ENCODE peak calls at places on chromosomes 7 and 10, in eight cellular contexts. S is HCT116, O is mammary epithelial cell, E is fibroblast of lung, P is PC-3, Y is H9, C is OCI-LY7, G is K562. U is an unnamed sample.

GRCh38 chr7:147513451-147513850 is 1077.1 kb upstream of the C7orf33 start:
- DNase-seq in S (no peak), O (no peak), E (no peak), P (no peak), Y (no peak), C (no peak), G (no peak), U (no peak)

GRCh38 chr7:72405389-72405788 is 6.7 kb downstream of the CALN1 start:
- DNase-seq in S (no peak), O (peak; percentile 6), E (no peak), P (no peak), Y (no peak), C (no peak), G (peak; percentile 50), U (no peak)

GRCh38 chr10:95644935-95645334 is 11.6 kb downstream of the ALDH18A1 start:
- DNase-seq in S (no peak), O (no peak), E (no peak), P (no peak), Y (no peak), C (no peak), G (peak; percentile 56), U (no peak)

GRCh38 chr10:33334839-33335549 is 527 bp upstream of the NRP1 start:
- DNase-seq in S (peak; percentile 24), O (peak; percentile 88), E (peak; percentile 89), P (peak; percentile 91), Y (peak; percentile 73), C (no peak), G (no peak), U (no peak)

GRCh38 chr10:107692072-107692471 is 527.6 kb upstream of the SORCS1 start:
- DNase-seq in S (no peak), O (no peak), E (no peak), P (no peak), Y (no peak), C (no peak), G (no peak), U (no peak)

GRCh38 chr10:8158439-8159071 is 104.1 kb downstream of the GATA3 start:
- DNase-seq in S (no peak), O (no peak), E (peak; percentile 48), P (peak; percentile 88), Y (no peak), C (no peak), G (no peak), U (no peak)

GRCh38 chr7:151059362-151060112 is at the start of gene SLC4A2:
- DNase-seq in S (no peak), O (peak; percentile 71), E (peak; percentile 71), P (peak; percentile 80), Y (peak; percentile 69), C (peak; percentile 83), G (peak; percentile 95), U (peak; percentile 90)

GRCh38 chr10:122206471-122207065 is 64.5 kb upstream of the BTBD16 start:
- DNase-seq in S (no peak), O (peak; percentile 9), E (peak; percentile 45), P (no peak), Y (no peak), C (no peak), G (no peak), U (no peak)

GRCh38 chr10:103139803-103140202 is 53.3 kb downstream of the NT5C2 start:
- DNase-seq in S (no peak), O (no peak), E (no peak), P (no peak), Y (no peak), C (no peak), G (no peak), U (no peak)

GRCh38 chr7:31702354-31702753 is 15.3 kb downstream of the PPP1R17 start:
- DNase-seq in S (no peak), O (no peak), E (no peak), P (no peak), Y (no peak), C (no peak), G (no peak), U (no peak)

GRCh38 chr10:97234403-97234802 is 48.6 kb upstream of the SLIT1 start:
- DNase-seq in S (peak; percentile 12), O (peak; percentile 19), E (peak; percentile 33), P (peak; percentile 61), Y (no peak), C (peak; percentile 53), G (peak; percentile 42), U (peak; percentile 61)

GRCh38 chr7:96034940-96035727 is 262.8 kb downstream of the DYNC1I1 start:
- DNase-seq in S (no peak), O (no peak), E (no peak), P (no peak), Y (no peak), C (no peak), G (no peak), U (no peak)

GRCh38 chr10:129972145-129972965 is 8.3 kb upstream of the EBF3 start:
- DNase-seq in S (no peak), O (no peak), E (no peak), P (no peak), Y (no peak), C (no peak), G (no peak), U (no peak)

GRCh38 chr7:151275813-151276577 is 27.5 kb upstream of the SMARCD3 start:
- DNase-seq in S (no peak), O (no peak), E (no peak), P (no peak), Y (no peak), C (no peak), G (no peak), U (no peak)

GRCh38 chr10:77837248-77837924 is 89.2 kb downstream of the DLG5 start:
- DNase-seq in S (no peak), O (peak; percentile 62), E (peak; percentile 66), P (peak; percentile 79), Y (peak; percentile 93), C (peak; percentile 71), G (peak; percentile 67), U (peak; percentile 90)

GRCh38 chr7:16244469-16244868 is 176.9 kb downstream of the CRPPA start:
- DNase-seq in S (no peak), O (no peak), E (no peak), P (no peak), Y (no peak), C (no peak), G (no peak), U (no peak)

GRCh38 chr7:137642467-137642866 is 204.3 kb downstream of the DGKI start:
- DNase-seq in S (no peak), O (peak; percentile 74), E (peak; percentile 73), P (peak; percentile 72), Y (no peak), C (no peak), G (no peak), U (no peak)

DNA sequence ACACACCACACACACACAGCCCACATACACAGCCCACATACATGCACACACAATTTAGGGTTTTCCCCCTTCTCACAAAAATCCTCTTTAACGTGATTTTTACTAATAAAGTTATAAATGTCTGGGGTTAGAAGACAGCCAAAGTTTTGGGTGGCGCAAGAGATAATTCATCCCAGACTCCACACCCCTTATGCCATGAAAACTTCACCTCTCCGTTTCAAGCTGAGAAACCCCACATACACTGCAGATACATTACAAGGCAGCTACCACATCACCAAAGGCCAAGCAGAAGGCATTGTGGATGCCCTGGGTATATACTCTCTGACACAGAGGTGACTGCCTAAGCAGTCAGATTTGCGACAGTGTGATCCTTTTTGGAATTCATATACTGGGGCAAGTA is 130.0 kb downstream of the TCF7L2 start:
- DNase-seq in S (no peak), O (no peak), E (no peak), P (no peak), Y (no peak), C (no peak), G (no peak), U (no peak)
- H3K27ac ChIP-seq in S (no peak overlapping the region), O (no peak overlapping the region), E (no peak overlapping the region), P (no peak overlapping the region), Y (no peak overlapping the region), C (no peak overlapping the region), G (no peak overlapping the region), U (no peak overlapping the region)

GRCh38 chr7:155766386-155766785 is 45.9 kb downstream of the SHH start:
- DNase-seq in S (no peak), O (no peak), E (no peak), P (no peak), Y (no peak), C (no peak), G (no peak), U (no peak)

GRCh38 chr7:155763721-155764431 is 48.4 kb downstream of the SHH start:
- DNase-seq in S (no peak), O (no peak), E (peak; percentile 16), P (no peak), Y (no peak), C (no peak), G (no peak), U (no peak)

GRCh38 chr7:155763122-155763521 is 49.1 kb downstream of the SHH start:
- DNase-seq in S (no peak), O (no peak), E (no peak), P (no peak), Y (no peak), C (no peak), G (no peak), U (no peak)

GRCh38 chr7:155764432-155764798 is 47.8 kb downstream of the SHH start:
- DNase-seq in S (no peak), O (no peak), E (no peak), P (no peak), Y (no peak), C (no peak), G (no peak), U (no peak)

DNA sequence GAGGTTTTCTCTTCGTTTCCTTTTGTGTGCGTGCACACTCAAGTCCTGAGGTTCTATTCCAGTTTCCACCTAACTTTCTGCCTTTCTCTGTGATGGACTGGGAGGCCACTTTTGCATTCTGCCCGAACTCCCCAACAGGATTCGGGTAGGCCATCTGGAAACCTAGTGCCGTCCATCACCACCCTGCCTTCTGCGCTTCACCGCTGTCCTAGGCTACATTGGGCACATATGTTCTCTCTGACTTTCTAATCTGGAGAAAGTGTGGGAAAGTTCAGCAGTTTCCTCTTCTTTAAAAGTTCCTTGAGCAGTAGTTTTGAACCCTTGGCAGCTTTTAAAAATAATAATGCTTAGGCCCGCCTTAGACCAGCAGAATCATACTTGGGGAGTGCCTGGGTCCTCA is 46.8 kb downstream of the SHH start:
- DNase-seq in S (no peak), O (no peak), E (no peak), P (no peak), Y (no peak), C (no peak), G (no peak), U (no peak)
- H3K79me2 ChIP-seq in S (peaks cover 26% of the 10 kb centered on the region), O (peaks cover 34% of the 10 kb centered on the region), E (peaks cover 13% of the 10 kb centered on the region), P (peaks cover 11% of the 10 kb centered on the region), Y (no peaks in the 10 kb centered on the region), C (peaks cover 21% of the 10 kb centered on the region), G (peaks cover 22% of the 10 kb centered on the region), U (peaks cover 39% of the 10 kb centered on the region)

GRCh38 chr7:143374556-143374955 is 6.6 kb upstream of the ZYX start:
- DNase-seq in S (no peak), O (no peak), E (no peak), P (no peak), Y (no peak), C (no peak), G (no peak), U (peak; percentile 43)
- H3K27ac ChIP-seq in S (no peak overlapping the region), O (no peak overlapping the region), E (no peak overlapping the region), P (no peak overlapping the region), Y (no peak overlapping the region), C (no peak overlapping the region), G (no peak overlapping the region), U (no peak overlapping the region)

DNA sequence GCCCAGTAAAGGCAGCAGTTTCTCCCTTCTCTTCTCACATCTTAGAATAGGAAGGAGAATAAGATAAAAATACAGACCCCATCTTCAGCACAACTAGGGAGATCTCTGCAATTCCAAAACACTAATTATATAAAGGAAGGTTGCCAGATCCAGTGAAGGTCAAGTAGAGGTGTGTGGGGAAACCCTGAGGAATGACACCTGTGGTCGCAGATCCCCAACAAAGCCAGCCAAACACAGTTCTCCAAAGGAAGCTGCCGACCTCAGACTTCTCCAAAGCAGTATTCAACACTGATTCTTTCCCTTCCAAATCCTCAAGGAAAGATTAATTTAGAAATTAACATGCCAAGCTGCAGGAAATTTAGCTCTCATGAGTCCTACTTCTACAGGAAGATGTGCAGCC is 62.9 kb upstream of the OIT3 start:
- DNase-seq in S (no peak), O (no peak), E (no peak), P (no peak), Y (no peak), C (no peak), G (no peak), U (no peak)
- H3K79me2 ChIP-seq in S (no peaks in the 10 kb centered on the region), O (peaks cover 12% of the 10 kb centered on the region), E (no peaks in the 10 kb centered on the region), P (no peaks in the 10 kb centered on the region), Y (no peaks in the 10 kb centered on the region), C (no peaks in the 10 kb centered on the region), G (no peaks in the 10 kb centered on the region), U (peaks cover 26% of the 10 kb centered on the region)

U was measured in Karpas-422.